ENCODE peak calls at places on chromosomes 3 and 15, in eight cellular contexts. N is NCI-H1436 treated with DMSO at 0.1 percent for 48 hours; U is effector memory CD4-positive, alpha-beta T cell; M is dorsolateral prefrontal cortex; I is cardiac muscle cell; G is activated naive CD8-positive, alpha-beta T cell treated with anti-CD3 and anti-CD28 coated beads, Interleukin-2, amount 50 U/mL, for 24 hours; H is renal cortical epithelial cell; W is memory B cell. L is an unnamed sample.

GRCh38 chr3:102712896-102713295 is 278.1 kb downstream of the ZPLD1 start:
- DNase-seq in I (no peak), M (no peak), W (no peak), H (no peak), N (no peak), G (no peak), U (no peak), L (no peak)

GRCh38 chr3:150232992-150233451 is 175.1 kb upstream of the TSC22D2 start:
- DNase-seq in M (no peak), G (no peak), I (peak), U (no peak), H (peak), N (no peak), W (no peak), L (no peak)

GRCh38 chr15:23447107-23447500 is at the start of gene GOLGA6L2:
- DNase-seq in M (no peak), N (no peak), U (no peak), H (no peak), I (no peak), W (no peak), G (no peak), L (no peak)

GRCh38 chr15:78680416-78681068 is 39.5 kb upstream of the CHRNB4 start:
- DNase-seq in H (no peak), W (no peak), G (no peak), U (no peak), I (no peak), M (no peak), N (no peak), L (no peak)

GRCh38 chr15:75646944-75647364 is 758 bp upstream of the SNX33 start:
- DNase-seq in M (peak), I (no peak), N (no peak), U (no peak), H (no peak), G (no peak), W (no peak), L (no peak)

GRCh38 chr3:66497288-66497972 is 3.4 kb downstream of the LRIG1 start:
- DNase-seq in N (no peak), U (no peak), H (no peak), G (no peak), I (no peak), M (no peak), W (no peak), L (no peak)

GRCh38 chr3:155701882-155702465 is 42.9 kb downstream of the PLCH1 start:
- DNase-seq in I (peak), H (peak), M (no peak), N (peak), W (peak), G (no peak), U (no peak), L (peak)

GRCh38 chr3:32399030-32399620 is 7.5 kb downstream of the CMTM7 start:
- DNase-seq in G (no peak), U (peak), N (no peak), H (peak), W (peak), I (peak), M (no peak), L (no peak)

GRCh38 chr15:39404767-39405173 is 176.1 kb upstream of the THBS1 start:
- DNase-seq in G (no peak), N (no peak), I (peak), U (no peak), M (no peak), H (peak), W (no peak), L (no peak)

GRCh38 chr3:131795382-131796085 is 239.3 kb downstream of the CPNE4 start:
- DNase-seq in U (no peak), I (peak), N (peak), H (no peak), G (no peak), W (no peak), M (no peak), L (no peak)

GRCh38 chr15:63891079-63891762 is 57.5 kb upstream of the HERC1 start:
- DNase-seq in W (peak), H (peak), U (peak), I (peak), G (peak), M (peak), N (peak), L (peak)

GRCh38 chr3:13854492-13854891 is 25.4 kb downstream of the WNT7A start:
- DNase-seq in G (no peak), U (no peak), I (no peak), N (no peak), M (no peak), W (no peak), H (no peak), L (no peak)

GRCh38 chr3:140529096-140529495 is 148.8 kb upstream of the TRIM42 start:
- DNase-seq in I (no peak), W (no peak), M (no peak), H (peak), N (no peak), G (no peak), U (no peak), L (no peak)

GRCh38 chr3:141326123-141326522 is 42.2 kb upstream of the ZBTB38 start:
- DNase-seq in I (no peak), N (no peak), M (no peak), U (no peak), H (peak), G (no peak), W (no peak), L (no peak)

GRCh38 chr15:34841220-34841841 is 46.0 kb upstream of the ACTC1 start:
- DNase-seq in N (no peak), G (no peak), W (no peak), H (no peak), U (no peak), M (no peak), I (no peak), L (no peak)

GRCh38 chr15:76078285-76078863 is 18.6 kb downstream of the TMEM266 start:
- DNase-seq in N (no peak), W (no peak), G (no peak), I (no peak), U (no peak), M (no peak), H (no peak), L (no peak)

GRCh38 chr3:125634346-125634964 is 39.2 kb upstream of the OSBPL11 start:
- DNase-seq in M (no peak), H (peak), I (no peak), W (no peak), U (no peak), N (no peak), G (no peak), L (no peak)

GRCh38 chr3:136353461-136353860 is 103.3 kb downstream of the PCCB start:
- DNase-seq in I (no peak), M (no peak), W (no peak), G (no peak), U (no peak), H (peak), N (no peak), L (no peak)

GRCh38 chr3:152957488-152957887 is 122.6 kb downstream of the P2RY1 start:
- DNase-seq in W (no peak), I (no peak), H (no peak), N (no peak), M (no peak), U (no peak), G (no peak), L (no peak)

GRCh38 chr3:189144645-189145044 is 27.1 kb upstream of the TPRG1 start:
- DNase-seq in G (no peak), M (no peak), I (peak), U (peak), W (no peak), N (peak), H (peak), L (no peak)

GRCh38 chr15:44370830-44371229 is 56.6 kb upstream of the CTDSPL2 start:
- DNase-seq in M (no peak), I (no peak), W (no peak), G (no peak), U (no peak), H (no peak), N (no peak), L (no peak)

GRCh38 chr3:128768471-128768870 is 42.5 kb downstream of the RAB7A start:
- DNase-seq in M (no peak), N (no peak), I (no peak), U (no peak), W (no peak), G (no peak), H (no peak), L (no peak)

GRCh38 chr15:83775738-83776137 is 121.8 kb downstream of the ADAMTSL3 start:
- DNase-seq in I (peak), G (no peak), M (no peak), H (no peak), N (no peak), W (no peak), U (no peak), L (no peak)

GRCh38 chr3:41578798-41579197 is 379.5 kb downstream of the CTNNB1 start:
- DNase-seq in U (no peak), I (no peak), W (no peak), N (no peak), G (no peak), H (no peak), M (no peak), L (no peak)

GRCh38 chr3:105906834-105907233 is 38.0 kb upstream of the CBLB start:
- DNase-seq in M (no peak), G (no peak), H (no peak), U (no peak), W (no peak), N (no peak), I (peak), L (no peak)

GRCh38 chr3:195900426-195901355 is 7.7 kb downstream of the TNK2 start:
- DNase-seq in U (no peak), H (no peak), I (peak), M (peak), N (no peak), W (no peak), G (peak), L (no peak)

GRCh38 chr15:31197497-31198414 is 96.2 kb upstream of the TRPM1 start:
- DNase-seq in N (no peak), G (peak), W (no peak), U (peak), M (no peak), I (peak), H (peak), L (no peak)

GRCh38 chr3:50245251-50245745 is 9.3 kb downstream of the GNAI2 start:
- DNase-seq in U (no peak), G (no peak), N (no peak), I (no peak), H (no peak), M (no peak), W (no peak), L (no peak)

GRCh38 chr3:182812123-182812522 is 18.8 kb downstream of the ATP11B start:
- DNase-seq in H (no peak), G (no peak), I (no peak), U (no peak), N (no peak), M (no peak), W (no peak), L (no peak)

GRCh38 chr3:45321607-45322391 is 66.6 kb upstream of the LARS2 start:
- DNase-seq in H (no peak), G (no peak), I (no peak), U (no peak), W (no peak), N (no peak), M (no peak), L (no peak)

GRCh38 chr15:77028451-77029165 is 33.7 kb downstream of the PSTPIP1 start:
- DNase-seq in H (no peak), U (no peak), G (peak), W (no peak), M (peak), N (no peak), I (no peak), L (no peak)

GRCh38 chr15:98853593-98854420 is 153.8 kb downstream of the PGPEP1L start:
- DNase-seq in M (no peak), U (no peak), H (no peak), G (no peak), W (no peak), I (peak), N (no peak), L (no peak)

GRCh38 chr3:64505419-64505818 is 182.4 kb downstream of the ADAMTS9 start:
- DNase-seq in M (no peak), H (peak), W (no peak), N (no peak), G (no peak), I (peak), U (no peak), L (no peak)

GRCh38 chr3:129831503-129831902 is 62.0 kb downstream of the TMCC1 start:
- DNase-seq in W (no peak), H (peak), G (no peak), N (no peak), M (no peak), I (no peak), U (no peak), L (no peak)

GRCh38 chr15:73800662-73801345 is 47.7 kb upstream of the INSYN1 start:
- DNase-seq in M (peak), I (peak), G (no peak), W (no peak), N (no peak), H (peak), U (no peak), L (no peak)

GRCh38 chr3:119819806-119820205 is 37.9 kb downstream of the NR1I2 start:
- DNase-seq in I (no peak), H (no peak), G (no peak), U (no peak), N (no peak), M (no peak), W (no peak), L (no peak)

GRCh38 chr3:170517251-170517945 is 68.5 kb downstream of the SLC7A14 start:
- DNase-seq in W (no peak), N (no peak), I (no peak), G (no peak), H (peak), U (no peak), M (no peak), L (no peak)

L was measured in NCI-H1417 treated with DMSO at 0.1 percent for 48 hours.